ENCODE peak calls at places on chromosomes 6 and 20, in seven cellular contexts. One of them, this sample, is unnamed.

GRCh38 chr20:41366546-41367392 is at the start of gene EMILIN3:
- DNase-seq in K562: no peak
- DNase-seq in HCT116: no peak
- DNase-seq in GM12878: no peak
- DNase-seq in HepG2: no peak
- DNase-seq in SK-N-SH: peak
- DNase-seq in H1: peak
- DNase-seq in this sample: no peak

GRCh38 chr20:35395728-35396127 is 16.0 kb downstream of the UQCC1 start:
- DNase-seq in K562: no peak
- DNase-seq in HCT116: no peak
- DNase-seq in GM12878: no peak
- DNase-seq in HepG2: no peak
- DNase-seq in SK-N-SH: peak
- DNase-seq in H1: no peak
- DNase-seq in this sample: no peak

GRCh38 chr20:23445596-23446217 is 6.2 kb downstream of the CSTL1 start:
- DNase-seq in K562: no peak
- DNase-seq in HCT116: peak
- DNase-seq in GM12878: no peak
- DNase-seq in HepG2: peak
- DNase-seq in SK-N-SH: no peak
- DNase-seq in H1: no peak
- DNase-seq in this sample: no peak

GRCh38 chr6:160085713-160086505 is 35.7 kb upstream of the SLC22A1 start:
- DNase-seq in K562: no peak
- DNase-seq in HCT116: no peak
- DNase-seq in GM12878: no peak
- DNase-seq in HepG2: no peak
- DNase-seq in SK-N-SH: no peak
- DNase-seq in H1: no peak
- DNase-seq in this sample: no peak

GRCh38 chr6:146914563-146915483 is 289.4 kb upstream of the STXBP5 start:
- DNase-seq in K562: peak
- DNase-seq in HCT116: peak
- DNase-seq in GM12878: no peak
- DNase-seq in HepG2: no peak
- DNase-seq in SK-N-SH: peak
- DNase-seq in H1: no peak
- DNase-seq in this sample: no peak

GRCh38 chr6:74946961-74947360 is 258.9 kb downstream of the COL12A1 start:
- DNase-seq in K562: no peak
- DNase-seq in HCT116: peak
- DNase-seq in GM12878: no peak
- DNase-seq in HepG2: peak
- DNase-seq in SK-N-SH: no peak
- DNase-seq in H1: no peak
- DNase-seq in this sample: no peak

GRCh38 chr6:140857734-140858380 is 1274.9 kb upstream of the GJE1 start:
- DNase-seq in K562: no peak
- DNase-seq in HCT116: peak
- DNase-seq in GM12878: no peak
- DNase-seq in HepG2: no peak
- DNase-seq in SK-N-SH: no peak
- DNase-seq in H1: no peak
- DNase-seq in this sample: no peak

GRCh38 chr6:43926644-43927524 is 156.9 kb downstream of the VEGFA start:
- DNase-seq in K562: peak
- DNase-seq in HCT116: peak
- DNase-seq in GM12878: no peak
- DNase-seq in HepG2: peak
- DNase-seq in SK-N-SH: peak
- DNase-seq in H1: no peak
- DNase-seq in this sample: peak

GRCh38 chr20:21099653-21100589 is 6.2 kb downstream of the LINC00237 start:
- DNase-seq in K562: peak
- DNase-seq in HCT116: no peak
- DNase-seq in GM12878: no peak
- DNase-seq in HepG2: no peak
- DNase-seq in SK-N-SH: peak
- DNase-seq in H1: peak
- DNase-seq in this sample: no peak

GRCh38 chr6:117561128-117561527 is 41.2 kb downstream of the GOPC start:
- DNase-seq in K562: peak
- DNase-seq in HCT116: no peak
- DNase-seq in GM12878: no peak
- DNase-seq in HepG2: no peak
- DNase-seq in SK-N-SH: no peak
- DNase-seq in H1: no peak
- DNase-seq in this sample: no peak

GRCh38 chr20:63321148-63321831 is 28.3 kb downstream of the COL20A1 start:
- DNase-seq in K562: no peak
- DNase-seq in HCT116: no peak
- DNase-seq in GM12878: no peak
- DNase-seq in HepG2: no peak
- DNase-seq in SK-N-SH: no peak
- DNase-seq in H1: no peak
- DNase-seq in this sample: no peak

GRCh38 chr6:166036321-166037105 is 131.1 kb downstream of the TBXT start:
- DNase-seq in K562: no peak
- DNase-seq in HCT116: no peak
- DNase-seq in GM12878: no peak
- DNase-seq in HepG2: no peak
- DNase-seq in SK-N-SH: no peak
- DNase-seq in H1: no peak
- DNase-seq in this sample: no peak

GRCh38 chr20:15242773-15243172 is 905.4 kb upstream of the FLRT3 start:
- DNase-seq in K562: no peak
- DNase-seq in HCT116: no peak
- DNase-seq in GM12878: no peak
- DNase-seq in HepG2: no peak
- DNase-seq in SK-N-SH: no peak
- DNase-seq in H1: no peak
- DNase-seq in this sample: no peak

GRCh38 chr6:14622135-14622534 is 504.6 kb downstream of the CD83 start:
- DNase-seq in K562: no peak
- DNase-seq in HCT116: no peak
- DNase-seq in GM12878: no peak
- DNase-seq in HepG2: peak
- DNase-seq in SK-N-SH: no peak
- DNase-seq in H1: no peak
- DNase-seq in this sample: peak

GRCh38 chr6:12420626-12421025 is 130.5 kb downstream of the EDN1 start:
- DNase-seq in K562: no peak
- DNase-seq in HCT116: no peak
- DNase-seq in GM12878: no peak
- DNase-seq in HepG2: no peak
- DNase-seq in SK-N-SH: no peak
- DNase-seq in H1: no peak
- DNase-seq in this sample: no peak

GRCh38 chr6:37176268-37177082 is 6.5 kb downstream of the PIM1 start:
- DNase-seq in K562: no peak
- DNase-seq in HCT116: no peak
- DNase-seq in GM12878: no peak
- DNase-seq in HepG2: no peak
- DNase-seq in SK-N-SH: no peak
- DNase-seq in H1: no peak
- DNase-seq in this sample: no peak

GRCh38 chr6:135812085-135812526 is 39.4 kb upstream of the PDE7B start:
- DNase-seq in K562: no peak
- DNase-seq in HCT116: no peak
- DNase-seq in GM12878: no peak
- DNase-seq in HepG2: no peak
- DNase-seq in SK-N-SH: no peak
- DNase-seq in H1: no peak
- DNase-seq in this sample: no peak

GRCh38 chr6:84601366-84601765 is 163.0 kb downstream of the TBX18 start:
- DNase-seq in K562: no peak
- DNase-seq in HCT116: no peak
- DNase-seq in GM12878: no peak
- DNase-seq in HepG2: no peak
- DNase-seq in SK-N-SH: no peak
- DNase-seq in H1: no peak
- DNase-seq in this sample: no peak

GRCh38 chr20:24909086-24909780 is 39.8 kb upstream of the CST7 start:
- DNase-seq in K562: no peak
- DNase-seq in HCT116: no peak
- DNase-seq in GM12878: no peak
- DNase-seq in HepG2: no peak
- DNase-seq in SK-N-SH: peak
- DNase-seq in H1: no peak
- DNase-seq in this sample: no peak

GRCh38 chr6:24093381-24093780 is 32.6 kb upstream of the NRSN1 start:
- DNase-seq in K562: no peak
- DNase-seq in HCT116: no peak
- DNase-seq in GM12878: no peak
- DNase-seq in HepG2: no peak
- DNase-seq in SK-N-SH: no peak
- DNase-seq in H1: no peak
- DNase-seq in this sample: no peak

DNA sequence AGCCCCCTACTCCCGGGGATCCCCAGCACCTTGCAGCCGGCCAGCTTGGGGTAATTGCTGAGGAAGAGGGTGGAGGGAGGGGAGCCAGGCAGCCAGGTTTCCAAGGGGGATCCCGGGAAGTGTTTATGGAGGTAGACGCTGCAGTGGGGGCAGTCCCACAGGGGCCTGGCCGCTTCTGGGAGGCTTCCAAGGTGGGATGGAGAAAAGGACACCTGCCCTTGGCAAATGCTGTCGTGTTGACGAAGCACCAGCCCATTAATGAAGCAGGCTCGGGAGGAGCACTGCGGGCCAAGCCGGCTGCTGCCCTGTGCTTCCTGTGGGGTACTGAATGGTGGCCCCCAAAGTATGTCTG is 82.4 kb downstream of the TMEM242 start:
- DNase-seq in K562: no peak
- DNase-seq in HCT116: no peak
- DNase-seq in GM12878: no peak
- DNase-seq in HepG2: no peak
- DNase-seq in SK-N-SH: no peak
- DNase-seq in H1: no peak
- DNase-seq in this sample: no peak
- TF ChIP-seq JUND in K562: no peak
- TF ChIP-seq JUND in HCT116: no peak
- TF ChIP-seq JUND in GM12878: no peak
- TF ChIP-seq JUND in HepG2: no peak
- TF ChIP-seq JUND in SK-N-SH: no peak
- TF ChIP-seq JUND in H1: no peak
- TF ChIP-seq JUND in this sample: no peak

GRCh38 chr6:138347840-138348239 is 29.9 kb upstream of the SMIM28 start:
- DNase-seq in K562: no peak
- DNase-seq in HCT116: no peak
- DNase-seq in GM12878: no peak
- DNase-seq in HepG2: no peak
- DNase-seq in SK-N-SH: no peak
- DNase-seq in H1: no peak
- DNase-seq in this sample: no peak

GRCh38 chr6:138346302-138347195 is 31.2 kb upstream of the SMIM28 start:
- DNase-seq in K562: no peak
- DNase-seq in HCT116: no peak
- DNase-seq in GM12878: no peak
- DNase-seq in HepG2: no peak
- DNase-seq in SK-N-SH: no peak
- DNase-seq in H1: no peak
- DNase-seq in this sample: no peak

GRCh38 chr6:138349891-138350290 is 27.8 kb upstream of the SMIM28 start:
- DNase-seq in K562: no peak
- DNase-seq in HCT116: no peak
- DNase-seq in GM12878: no peak
- DNase-seq in HepG2: no peak
- DNase-seq in SK-N-SH: no peak
- DNase-seq in H1: no peak
- DNase-seq in this sample: no peak
- TF ChIP-seq JUND in K562: no peak
- TF ChIP-seq JUND in HCT116: no peak
- TF ChIP-seq JUND in GM12878: no peak
- TF ChIP-seq JUND in HepG2: no peak
- TF ChIP-seq JUND in SK-N-SH: no peak
- TF ChIP-seq JUND in H1: no peak
- TF ChIP-seq JUND in this sample: no peak

DNA sequence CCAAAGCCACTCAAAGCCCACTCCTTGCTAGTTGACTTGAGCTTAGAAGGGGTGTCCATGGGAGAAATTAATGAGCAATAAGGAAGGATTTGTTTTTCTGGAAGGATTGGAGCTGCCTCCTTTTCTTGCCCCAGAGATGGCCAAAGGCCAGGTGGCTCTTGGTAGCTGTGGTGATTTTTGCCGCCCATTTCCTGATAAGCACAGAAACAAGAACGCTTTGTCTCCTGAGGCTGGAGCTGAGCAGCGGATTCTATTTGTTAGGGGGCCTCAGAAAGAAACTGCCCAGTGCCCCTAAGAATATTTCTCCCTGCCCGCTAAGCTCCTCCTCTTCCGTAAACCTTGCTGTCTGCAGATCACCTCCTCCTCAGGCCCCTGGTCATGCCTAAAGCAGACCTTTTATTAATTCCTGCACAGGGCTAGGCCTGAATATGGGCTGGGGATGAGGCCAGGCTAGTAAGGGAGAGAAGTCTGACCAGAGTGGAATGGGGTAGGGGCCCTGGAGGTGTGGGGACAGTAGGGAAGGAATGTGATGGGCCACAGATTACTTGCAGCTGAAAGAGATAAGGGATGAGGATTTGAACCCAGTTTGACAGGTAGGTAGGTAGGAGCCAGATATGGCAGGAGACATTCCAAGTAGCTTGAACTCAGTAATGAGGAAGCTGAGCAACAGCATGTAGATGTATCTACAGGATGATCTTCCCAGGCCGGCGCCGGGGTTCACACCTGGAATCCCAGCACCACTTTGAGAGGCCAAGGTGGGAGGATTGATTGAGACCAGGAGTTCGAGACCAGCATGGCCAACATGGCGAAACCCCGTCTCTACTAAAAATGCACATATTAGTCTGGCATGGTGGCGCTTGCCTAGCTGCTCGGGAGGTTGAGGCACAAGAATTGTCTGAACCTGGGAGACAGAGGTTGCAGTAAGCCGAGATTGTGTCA is 71.2 kb upstream of the NAA20 start:
- DNase-seq in K562: no peak
- DNase-seq in HCT116: no peak
- DNase-seq in GM12878: no peak
- DNase-seq in HepG2: no peak
- DNase-seq in SK-N-SH: no peak
- DNase-seq in H1: no peak
- DNase-seq in this sample: no peak
- TF ChIP-seq JUND in K562: no peak
- TF ChIP-seq JUND in HCT116: no peak
- TF ChIP-seq JUND in GM12878: no peak
- TF ChIP-seq JUND in HepG2: no peak
- TF ChIP-seq JUND in SK-N-SH: no peak
- TF ChIP-seq JUND in H1: no peak
- TF ChIP-seq JUND in this sample: no peak

DNA sequence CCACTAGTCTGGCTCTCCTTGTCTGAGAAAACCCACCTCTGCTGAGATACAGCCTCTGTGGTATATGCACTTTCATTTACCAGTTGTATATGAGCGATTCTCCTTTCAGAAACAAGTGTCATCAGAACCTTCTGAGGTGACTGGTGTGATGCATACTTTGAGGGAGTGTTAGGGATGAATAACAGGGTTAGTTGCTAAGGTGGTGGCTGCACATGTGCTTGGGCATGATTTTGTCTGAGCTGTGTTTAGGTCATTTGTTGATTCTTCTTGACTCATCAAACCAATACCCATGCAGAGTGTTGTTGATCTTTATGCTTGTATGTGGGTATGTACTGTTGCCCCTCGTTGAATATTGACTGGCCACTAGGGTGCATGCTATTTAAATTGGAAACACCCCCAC is 25.7 kb downstream of the DTD1 start:
- DNase-seq in K562: no peak
- DNase-seq in HCT116: no peak
- DNase-seq in GM12878: no peak
- DNase-seq in HepG2: no peak
- DNase-seq in SK-N-SH: no peak
- DNase-seq in H1: no peak
- DNase-seq in this sample: no peak
- TF ChIP-seq JUND in K562: no peak
- TF ChIP-seq JUND in HCT116: no peak
- TF ChIP-seq JUND in GM12878: no peak
- TF ChIP-seq JUND in HepG2: no peak
- TF ChIP-seq JUND in SK-N-SH: no peak
- TF ChIP-seq JUND in H1: no peak
- TF ChIP-seq JUND in this sample: no peak

This sample was measured in T47D.